ENCODE peak calls at places on chromosome 19, in six cellular contexts. L is H1, B is IMR-90, I is neuronal stem cell, P is H9, R is mesenchymal stem cell. O is an unnamed sample.

GRCh38 chr19:37905936-37906867 is at the start of gene WDR87:
- DNase-seq in L (no peak), B (no peak), I (peak), P (peak), R (no peak), O (peak)

GRCh38 chr19:30375651-30376050 is 3.5 kb downstream of the ZNF536 start:
- DNase-seq in L (no peak), B (no peak), I (no peak), P (no peak), R (no peak), O (no peak)

GRCh38 chr19:58356236-58356970 is 3.1 kb upstream of the A1BG start:
- DNase-seq in L (no peak), B (peak), I (no peak), P (no peak), R (no peak), O (no peak)

GRCh38 chr19:34556500-34556899 is 74.9 kb downstream of the WTIP start:
- DNase-seq in L (peak), B (no peak), I (no peak), P (peak), R (no peak), O (peak)

GRCh38 chr19:6851359-6851758 is 36.0 kb upstream of the ADGRE1 start:
- DNase-seq in L (no peak), B (no peak), I (no peak), P (no peak), R (no peak), O (no peak)

GRCh38 chr19:4015705-4016402 is 8.3 kb downstream of the PIAS4 start:
- DNase-seq in L (no peak), B (no peak), I (no peak), P (no peak), R (peak), O (no peak)

GRCh38 chr19:45508681-45508930 is 1.3 kb downstream of the VASP start:
- DNase-seq in L (no peak), B (no peak), I (no peak), P (no peak), R (peak), O (no peak)

GRCh38 chr19:1001538-1002166 is 1.4 kb downstream of the GRIN3B start:
- DNase-seq in L (peak), B (no peak), I (peak), P (peak), R (peak), O (peak)

GRCh38 chr19:14558370-14559066 is 13.3 kb downstream of the NDUFB7 start:
- DNase-seq in L (peak), B (no peak), I (no peak), P (no peak), R (no peak), O (no peak)

GRCh38 chr19:36916991-36917390 is 859 bp downstream of the ZNF568 start:
- DNase-seq in L (no peak), B (peak), I (peak), P (no peak), R (no peak), O (peak)

GRCh38 chr19:1324792-1325567 is 39.3 kb downstream of the EFNA2 start:
- DNase-seq in L (no peak), B (peak), I (no peak), P (no peak), R (peak), O (no peak)

GRCh38 chr19:53521373-53522202 is 16.4 kb upstream of the ZNF331 start:
- DNase-seq in L (no peak), B (no peak), I (no peak), P (no peak), R (no peak), O (no peak)

GRCh38 chr19:44808463-44809371 is at the start of gene BCAM:
- DNase-seq in L (peak), B (peak), I (peak), P (peak), R (peak), O (peak)

GRCh38 chr19:19081642-19082151 is 17.9 kb downstream of the SLC25A42 start:
- DNase-seq in L (no peak), B (peak), I (no peak), P (no peak), R (no peak), O (no peak)

GRCh38 chr19:17779281-17779930 is 15.5 kb upstream of the B3GNT3 start:
- DNase-seq in L (peak), B (peak), I (peak), P (peak), R (peak), O (peak)

GRCh38 chr19:1177322-1178114 is 3.5 kb upstream of the SBNO2 start:
- DNase-seq in L (no peak), B (peak), I (no peak), P (no peak), R (peak), O (peak)

GRCh38 chr19:49559928-49560327 is 20.4 kb downstream of the NOSIP start:
- DNase-seq in L (no peak), B (no peak), I (no peak), P (peak), R (no peak), O (no peak)

GRCh38 chr19:55131421-55131820 is 14.0 kb upstream of the PPP1R12C start:
- DNase-seq in L (no peak), B (peak), I (no peak), P (no peak), R (no peak), O (no peak)

GRCh38 chr19:35460608-35461007 is 12.6 kb downstream of the FFAR2 start:
- DNase-seq in L (no peak), B (no peak), I (no peak), P (no peak), R (peak), O (no peak)

GRCh38 chr19:7965259-7965841 is 21.9 kb upstream of the TIMM44 start:
- DNase-seq in L (no peak), B (no peak), I (no peak), P (no peak), R (no peak), O (no peak)

GRCh38 chr19:10662384-10663251 is 8.5 kb downstream of the ILF3 start:
- DNase-seq in L (no peak), B (peak), I (no peak), P (no peak), R (no peak), O (no peak)

GRCh38 chr19:10143700-10144099 is 24.0 kb upstream of the EIF3G start:
- DNase-seq in L (no peak), B (no peak), I (no peak), P (no peak), R (no peak), O (no peak)

GRCh38 chr19:50718255-50719118 is 1.1 kb downstream of the SHANK1 start:
- DNase-seq in L (peak), B (no peak), I (peak), P (no peak), R (no peak), O (no peak)

GRCh38 chr19:10921199-10921879 is 7.1 kb downstream of the YIPF2 start:
- DNase-seq in L (no peak), B (no peak), I (no peak), P (no peak), R (no peak), O (no peak)

DNA sequence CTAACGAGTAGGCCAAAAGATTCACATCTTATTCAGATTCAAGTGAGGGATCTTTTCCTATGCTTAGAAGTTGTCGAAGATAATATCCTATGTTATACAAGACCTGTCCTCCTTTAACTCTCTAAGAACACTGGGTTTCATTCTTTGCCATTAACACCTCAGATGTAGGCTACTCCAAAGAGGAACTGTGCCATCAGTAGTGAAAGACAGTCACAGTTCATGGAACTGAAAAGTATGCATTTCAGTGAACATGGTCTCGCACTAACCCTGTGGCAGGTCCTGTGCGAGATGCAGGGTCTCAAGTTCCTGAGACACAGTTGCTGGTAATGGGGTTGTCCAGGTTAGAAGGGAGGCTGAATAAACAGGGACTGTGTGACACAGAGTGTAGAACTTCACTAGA is 4.1 kb downstream of the LGALS16 start:
- DNase-seq in L (no peak), B (no peak), I (no peak), P (no peak), R (no peak), O (no peak)
- H2BK15ac ChIP-seq in L (no peak), B (no peak), I (no peak), P (no peak), R (no peak), O (no peak)

DNA sequence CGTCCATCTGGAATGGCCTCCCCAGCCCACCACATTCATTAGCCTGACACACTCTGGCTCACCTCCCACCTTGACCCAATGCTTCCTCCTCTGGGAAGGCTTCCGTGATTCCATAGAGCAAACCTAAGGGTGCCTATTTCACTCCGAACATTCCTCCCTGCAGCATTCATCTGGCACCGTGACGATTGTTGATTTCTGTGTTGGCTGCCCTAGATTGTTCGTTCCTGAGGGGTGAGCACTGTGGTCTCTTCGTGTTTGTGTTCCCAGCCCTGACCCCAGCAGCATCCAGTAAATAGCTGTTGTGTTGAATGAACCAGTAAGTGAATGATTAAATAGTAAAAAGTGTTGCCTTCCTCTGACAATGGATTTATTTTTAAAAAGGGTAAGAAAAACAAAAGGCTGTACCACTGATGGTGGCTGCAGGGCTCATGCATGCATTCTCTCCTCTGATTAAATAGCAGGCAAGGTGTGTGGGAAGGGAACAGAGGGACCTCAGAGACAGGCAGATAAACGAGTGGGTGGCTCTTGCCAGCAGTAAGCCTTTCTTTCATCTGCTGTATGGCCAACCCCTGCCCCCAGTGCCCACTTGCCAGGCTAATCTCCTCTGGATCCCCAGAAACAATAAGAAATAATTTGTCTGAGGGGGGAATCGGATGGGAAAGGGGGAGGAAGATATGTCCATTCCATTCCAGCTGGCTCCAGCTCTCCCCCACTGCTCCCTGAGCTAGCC is 48.4 kb upstream of the CACNA1A start:
- DNase-seq in L (no peak), B (no peak), I (no peak), P (no peak), R (no peak), O (no peak)
- H3K18ac ChIP-seq in L (no peak), B (no peak), I (no peak), P (no peak), R (no peak), O (no peak)

GRCh38 chr19:28885965-28886364 is 327.0 kb downstream of the UQCRFS1 start:
- DNase-seq in L (no peak), B (no peak), I (no peak), P (no peak), R (no peak), O (no peak)
- H2BK15ac ChIP-seq in L (no peak), B (no peak), I (no peak), P (no peak), R (no peak), O (no peak)

GRCh38 chr19:42234364-42234763 is 8.0 kb downstream of the GSK3A start:
- DNase-seq in L (no peak), B (no peak), I (no peak), P (no peak), R (no peak), O (no peak)

GRCh38 chr19:42235181-42235580 is 7.2 kb downstream of the GSK3A start:
- DNase-seq in L (no peak), B (no peak), I (no peak), P (no peak), R (no peak), O (no peak)

GRCh38 chr19:42233106-42233505 is 9.3 kb downstream of the GSK3A start:
- DNase-seq in L (no peak), B (no peak), I (no peak), P (no peak), R (no peak), O (no peak)

GRCh38 chr19:42232435-42232834 is 10.0 kb downstream of the GSK3A start:
- DNase-seq in L (no peak), B (no peak), I (no peak), P (no peak), R (no peak), O (no peak)

DNA sequence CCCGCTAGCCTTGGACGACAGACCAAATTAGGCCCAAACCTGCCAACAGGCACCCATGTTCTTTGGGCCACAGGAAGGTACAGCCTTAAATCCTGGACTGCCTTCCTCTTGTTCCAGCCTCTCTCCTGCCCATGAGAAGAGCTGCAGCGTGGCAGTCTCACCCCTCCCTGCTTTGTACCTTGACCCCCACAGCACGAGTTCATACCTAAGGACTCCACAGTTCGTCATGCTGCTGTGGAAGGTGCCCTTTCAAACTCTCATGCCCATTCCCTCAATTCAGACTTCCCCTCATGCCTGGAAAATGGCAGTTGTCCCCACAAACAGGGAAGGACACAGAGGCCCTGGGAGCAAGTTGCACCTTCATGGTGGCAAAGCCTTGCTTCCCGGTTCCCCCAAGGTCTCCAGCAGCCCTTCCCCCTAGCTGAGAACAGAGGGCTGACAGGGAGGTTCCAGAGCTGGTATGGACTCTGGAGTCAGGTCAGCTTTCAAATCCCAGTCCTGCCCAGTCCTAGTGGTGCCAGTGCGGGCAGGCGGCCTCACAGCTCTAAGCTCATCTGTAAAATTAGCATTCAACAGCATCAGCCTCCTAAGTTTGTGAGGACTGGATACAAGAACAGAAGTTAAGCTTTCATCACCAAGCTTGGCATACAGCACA is 8.6 kb downstream of the GSK3A start:
- DNase-seq in L (no peak), B (no peak), I (no peak), P (no peak), R (no peak), O (no peak)
- H3K18ac ChIP-seq in L (no peak), B (no peak), I (no peak), P (no peak), R (no peak), O (no peak)

DNA sequence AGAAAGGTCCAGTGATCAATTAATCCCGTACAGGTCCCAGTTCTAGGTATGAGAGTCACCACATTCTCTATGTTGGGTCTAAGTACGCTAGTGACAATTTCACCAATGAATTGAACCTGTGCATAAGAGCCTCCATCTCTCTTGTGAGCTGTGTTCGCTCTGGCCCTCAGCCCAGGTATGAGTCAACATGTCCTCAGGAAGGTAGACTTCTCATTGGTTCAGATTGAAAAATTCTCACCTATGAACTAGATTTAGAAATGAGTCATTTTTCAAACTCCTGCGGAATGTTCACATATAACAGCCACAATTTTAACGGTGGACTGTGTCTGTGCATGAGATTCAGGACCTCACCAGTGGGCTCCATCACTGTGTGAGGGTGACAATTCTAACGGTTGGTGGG is 12.7 kb upstream of the ZNF43 start:
- DNase-seq in L (no peak), B (peak), I (no peak), P (no peak), R (no peak), O (no peak)
- H2BK15ac ChIP-seq in L (no peak), B (no peak), I (no peak), P (no peak), R (no peak), O (no peak)

GRCh38 chr19:2944403-2944774 is 382 bp downstream of the ZNF77 start:
- DNase-seq in L (no peak), B (no peak), I (no peak), P (no peak), R (no peak), O (no peak)
- H3K18ac ChIP-seq in L (peak), B (no peak), I (peak), P (no peak), R (peak), O (no peak)

DNA sequence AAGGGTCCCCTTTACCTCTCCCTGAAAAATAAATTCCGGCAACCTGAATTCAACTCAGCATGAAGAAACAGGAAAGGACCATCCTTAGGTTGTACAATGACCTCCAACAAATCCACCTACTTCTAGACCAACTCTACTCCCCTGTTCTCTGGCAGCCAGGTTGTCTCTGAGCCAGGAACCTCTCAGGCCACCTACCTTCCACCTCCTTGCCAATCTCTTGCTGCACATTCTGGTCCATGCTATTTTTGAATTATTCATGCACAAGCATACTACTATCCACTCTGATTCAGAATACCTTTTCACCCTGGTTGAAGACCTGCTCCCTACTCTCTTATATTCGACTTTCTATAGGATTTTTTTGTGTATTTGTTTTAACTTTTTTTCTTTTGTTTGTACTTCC is 415.0 kb upstream of the ZNF507 start:
- DNase-seq in L (no peak), B (no peak), I (no peak), P (no peak), R (no peak), O (no peak)
- H2BK15ac ChIP-seq in L (no peak), B (no peak), I (no peak), P (no peak), R (no peak), O (no peak)

GRCh38 chr19:28497887-28498286 is 715.1 kb downstream of the UQCRFS1 start:
- DNase-seq in L (no peak), B (no peak), I (no peak), P (no peak), R (no peak), O (no peak)
- H3K18ac ChIP-seq in L (no peak), B (no peak), I (no peak), P (no peak), R (no peak), O (no peak)

O was measured in mesendoderm.